ENCODE peak calls at places on chromosomes 11 and 22, in ten cellular contexts. H is lower lobe of right lung; B is cardiac fibroblast; Y is aorta; D is adrenal gland; T is neuronal stem cell; V is CD4-positive, CD25-positive, alpha-beta regulatory T cell; N is GM23248; S is spleen; P is CD8-positive, alpha-beta T cell. Z is an unnamed sample.

GRCh38 chr11:14617241-14618027 is 26.2 kb upstream of the PDE3B start:
- DNase-seq in H (no peak), B (no peak), Y (no peak), D (no peak), T (no peak), V (no peak), N (peak), S (no peak), P (no peak), Z (no peak)

GRCh38 chr11:47998733-47999359 is 18.5 kb downstream of the PTPRJ start:
- DNase-seq in H (no peak), B (no peak), Y (no peak), D (no peak), T (no peak), V (no peak), N (no peak), S (peak), P (no peak), Z (no peak)

GRCh38 chr11:125382211-125382807 is 113.8 kb downstream of the FEZ1 start:
- DNase-seq in H (no peak), B (no peak), Y (no peak), D (no peak), T (no peak), V (no peak), N (no peak), S (peak), P (no peak), Z (no peak)

GRCh38 chr11:70483077-70483861 is 84.9 kb downstream of the CTTN start:
- DNase-seq in H (peak), B (peak), Y (no peak), D (peak), T (no peak), V (no peak), N (peak), S (no peak), P (no peak), Z (no peak)

GRCh38 chr11:121469910-121470309 is 17.1 kb upstream of the SORL1-AS1 start:
- DNase-seq in H (no peak), B (no peak), Y (no peak), D (no peak), T (no peak), V (no peak), N (no peak), S (no peak), P (no peak), Z (no peak)

GRCh38 chr11:608751-609354 is 6.9 kb downstream of the IRF7 start:
- DNase-seq in H (no peak), B (no peak), Y (no peak), D (no peak), T (no peak), V (no peak), N (no peak), S (no peak), P (no peak), Z (no peak)

GRCh38 chr22:46617250-46618103 is 2.7 kb upstream of the GRAMD4 start:
- DNase-seq in H (no peak), B (no peak), Y (peak), D (peak), T (no peak), V (no peak), N (peak), S (no peak), P (peak), Z (no peak)

GRCh38 chr22:41565403-41566054 is 4.7 kb downstream of the CSDC2 start:
- DNase-seq in H (no peak), B (peak), Y (peak), D (peak), T (no peak), V (no peak), N (peak), S (no peak), P (no peak), Z (peak)

GRCh38 chr22:26174280-26174679 is 5.0 kb downstream of the SEZ6L start:
- DNase-seq in H (no peak), B (no peak), Y (no peak), D (peak), T (no peak), V (no peak), N (peak), S (no peak), P (no peak), Z (peak)

GRCh38 chr11:66834539-66834845 is 8.7 kb upstream of the RCE1 start:
- DNase-seq in H (no peak), B (no peak), Y (no peak), D (no peak), T (no peak), V (no peak), N (no peak), S (no peak), P (no peak), Z (no peak)

GRCh38 chr22:30864441-30865420 is 103.8 kb downstream of the MORC2 start:
- DNase-seq in H (no peak), B (no peak), Y (peak), D (no peak), T (no peak), V (no peak), N (no peak), S (peak), P (no peak), Z (no peak)

GRCh38 chr11:100576044-100577021 is 110.8 kb upstream of the ARHGAP42 start:
- DNase-seq in H (no peak), B (peak), Y (no peak), D (peak), T (peak), V (no peak), N (peak), S (no peak), P (no peak), Z (peak)

GRCh38 chr11:65209711-65210360 is 28.1 kb downstream of the CAPN1 start:
- DNase-seq in H (no peak), B (no peak), Y (no peak), D (no peak), T (no peak), V (no peak), N (no peak), S (no peak), P (no peak), Z (no peak)

GRCh38 chr22:42769574-42770447 is 49.1 kb upstream of the A4GALT start:
- DNase-seq in H (peak), B (peak), Y (peak), D (peak), T (no peak), V (no peak), N (peak), S (peak), P (no peak), Z (peak)

GRCh38 chr11:77819921-77820564 is 479 bp downstream of the RSF1 start:
- DNase-seq in H (peak), B (peak), Y (peak), D (peak), T (peak), V (peak), N (peak), S (no peak), P (peak), Z (peak)

GRCh38 chr11:61392991-61393595 is 706 bp downstream of the TMEM216 start:
- DNase-seq in H (no peak), B (peak), Y (no peak), D (no peak), T (peak), V (no peak), N (peak), S (no peak), P (no peak), Z (no peak)

GRCh38 chr22:43995057-43995685 is 28.9 kb upstream of the PARVB start:
- DNase-seq in H (peak), B (no peak), Y (no peak), D (no peak), T (no peak), V (no peak), N (no peak), S (peak), P (no peak), Z (no peak)

GRCh38 chr11:71342951-71343827 is 90.8 kb upstream of the SHANK2 start:
- DNase-seq in H (peak), B (peak), Y (peak), D (peak), T (peak), V (no peak), N (peak), S (peak), P (no peak), Z (peak)

GRCh38 chr22:49014227-49015201 is 813.2 kb downstream of the BRD1 start:
- DNase-seq in H (peak), B (no peak), Y (peak), D (no peak), T (no peak), V (no peak), N (no peak), S (no peak), P (no peak), Z (no peak)

GRCh38 chr11:1879342-1879940 is 12.3 kb downstream of the PRR33 start:
- DNase-seq in H (peak), B (no peak), Y (peak), D (no peak), T (no peak), V (no peak), N (no peak), S (peak), P (no peak), Z (no peak)

GRCh38 chr11:99791354-99791753 is 770.6 kb downstream of the CNTN5 start:
- DNase-seq in H (no peak), B (no peak), Y (no peak), D (no peak), T (no peak), V (no peak), N (no peak), S (no peak), P (no peak), Z (no peak)

GRCh38 chr11:64745523-64746328 is 1.8 kb upstream of the RASGRP2 start:
- DNase-seq in H (peak), B (peak), Y (peak), D (peak), T (peak), V (peak), N (peak), S (peak), P (peak), Z (no peak)

GRCh38 chr11:111336582-111337256 is 38.4 kb downstream of the POU2AF3 start:
- DNase-seq in H (no peak), B (peak), Y (no peak), D (peak), T (no peak), V (no peak), N (peak), S (no peak), P (no peak), Z (no peak)

GRCh38 chr22:37193629-37194191 is 5.7 kb upstream of the C1QTNF6 start:
- DNase-seq in H (peak), B (peak), Y (no peak), D (peak), T (no peak), V (no peak), N (no peak), S (no peak), P (peak), Z (peak)

GRCh38 chr11:75771646-75772410 is 3.2 kb downstream of the DGAT2 start:
- DNase-seq in H (peak), B (peak), Y (peak), D (peak), T (no peak), V (no peak), N (peak), S (peak), P (no peak), Z (no peak)

GRCh38 chr11:44960200-44960845 is 9.6 kb upstream of the TP53I11 start:
- DNase-seq in H (no peak), B (no peak), Y (no peak), D (no peak), T (no peak), V (no peak), N (peak), S (no peak), P (no peak), Z (no peak)

GRCh38 chr11:97995874-97996273 is 1024.9 kb upstream of the CNTN5 start:
- DNase-seq in H (no peak), B (no peak), Y (no peak), D (no peak), T (no peak), V (no peak), N (no peak), S (no peak), P (no peak), Z (no peak)

GRCh38 chr11:77113382-77114088 is 10.9 kb downstream of the OMP start:
- DNase-seq in H (no peak), B (peak), Y (no peak), D (peak), T (peak), V (no peak), N (peak), S (no peak), P (no peak), Z (peak)

GRCh38 chr11:128779036-128779435 is 85.2 kb downstream of the FLI1 start:
- DNase-seq in H (no peak), B (peak), Y (no peak), D (no peak), T (no peak), V (no peak), N (no peak), S (no peak), P (no peak), Z (no peak)

GRCh38 chr11:67600324-67601029 is 6.3 kb upstream of the NDUFV1 start:
- DNase-seq in H (no peak), B (no peak), Y (no peak), D (no peak), T (no peak), V (no peak), N (no peak), S (peak), P (no peak), Z (no peak)

GRCh38 chr11:126716456-126717083 is 284.0 kb downstream of the KIRREL3 start:
- DNase-seq in H (no peak), B (peak), Y (no peak), D (peak), T (no peak), V (no peak), N (peak), S (no peak), P (no peak), Z (peak)

GRCh38 chr11:34984514-34984913 is 68.1 kb downstream of the PDHX start:
- DNase-seq in H (no peak), B (no peak), Y (no peak), D (no peak), T (no peak), V (no peak), N (no peak), S (no peak), P (no peak), Z (no peak)

GRCh38 chr11:85827768-85828639 is 17.1 kb upstream of the SYTL2 start:
- DNase-seq in H (no peak), B (peak), Y (no peak), D (no peak), T (no peak), V (no peak), N (peak), S (no peak), P (peak), Z (no peak)

GRCh38 chr11:22875869-22876473 is 15.7 kb upstream of the CCDC179 start:
- DNase-seq in H (no peak), B (peak), Y (no peak), D (peak), T (peak), V (peak), N (peak), S (no peak), P (peak), Z (peak)

GRCh38 chr11:97883086-97883485 is 1137.7 kb upstream of the CNTN5 start:
- DNase-seq in H (no peak), B (peak), Y (no peak), D (no peak), T (no peak), V (no peak), N (no peak), S (no peak), P (no peak), Z (no peak)

GRCh38 chr22:25749420-25750169 is 7.6 kb downstream of the MYO18B start:
- DNase-seq in H (no peak), B (peak), Y (no peak), D (no peak), T (no peak), V (no peak), N (no peak), S (no peak), P (no peak), Z (no peak)

GRCh38 chr11:2583605-2583958 is 116.2 kb downstream of the KCNQ1OT1 start:
- DNase-seq in H (no peak), B (no peak), Y (peak), D (no peak), T (no peak), V (no peak), N (no peak), S (peak), P (no peak), Z (no peak)

GRCh38 chr11:26073646-26074045 is 258.3 kb upstream of the ANO3 start:
- DNase-seq in H (no peak), B (no peak), Y (no peak), D (no peak), T (no peak), V (no peak), N (no peak), S (no peak), P (no peak), Z (no peak)

GRCh38 chr11:76282786-76283185 is 76.5 kb upstream of the WNT11 start:
- DNase-seq in H (no peak), B (no peak), Y (no peak), D (no peak), T (no peak), V (no peak), N (no peak), S (no peak), P (no peak), Z (no peak)

DNA sequence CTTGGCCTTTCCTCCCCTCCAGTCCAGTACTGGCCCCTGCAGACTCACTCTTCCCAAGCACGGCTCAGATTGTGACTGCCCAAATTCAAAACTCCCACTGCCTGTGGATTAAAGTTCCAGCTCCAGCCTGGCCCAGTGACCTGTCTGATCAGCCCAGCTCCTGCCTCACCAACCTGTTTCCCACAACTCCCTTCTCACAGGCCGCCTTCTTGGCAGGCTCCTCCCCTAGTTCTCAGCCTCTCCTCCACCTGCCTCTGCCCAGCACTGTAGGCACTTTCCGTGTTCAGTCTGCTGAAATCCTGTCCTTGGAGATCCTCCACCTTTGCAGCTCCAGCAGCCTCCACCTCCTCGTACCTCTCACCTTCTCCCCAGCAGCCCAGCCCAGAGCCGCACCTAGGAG is 68.6 kb downstream of the MICAL2 start:
- DNase-seq in H (peak), B (no peak), Y (no peak), D (no peak), T (no peak), V (no peak), N (no peak), S (no peak), P (no peak), Z (no peak)
- H3K4me3 ChIP-seq in H (no peak), B (no peak), Y (no peak), D (no peak), T (no peak), V (no peak), N (no peak), S (no peak), P (no peak), Z (no peak)

DNA sequence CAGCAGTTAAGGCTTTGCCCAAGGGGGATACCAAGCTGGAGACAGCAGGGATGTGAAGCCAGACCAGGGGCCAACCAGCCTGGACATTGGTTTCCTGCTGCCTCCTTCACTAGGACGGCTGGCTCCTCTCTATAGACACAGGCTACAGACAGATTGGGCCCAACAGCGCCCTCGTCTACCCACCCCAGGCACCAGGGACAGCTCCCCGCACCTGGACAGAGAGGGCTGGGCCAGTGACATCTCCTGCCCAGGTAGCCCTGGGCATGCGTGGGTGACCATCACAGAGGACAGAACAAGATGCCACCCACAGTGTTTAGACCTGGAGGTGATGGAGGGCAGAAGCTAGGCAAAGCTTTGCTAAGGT is 1.2 kb downstream of the DKK3 start:
- DNase-seq in H (no peak), B (no peak), Y (no peak), D (no peak), T (no peak), V (no peak), N (no peak), S (no peak), P (no peak), Z (no peak)
- H3K4me3 ChIP-seq in H (peak), B (no peak), Y (peak), D (no peak), T (no peak), V (no peak), N (no peak), S (no peak), P (no peak), Z (no peak)

DNA sequence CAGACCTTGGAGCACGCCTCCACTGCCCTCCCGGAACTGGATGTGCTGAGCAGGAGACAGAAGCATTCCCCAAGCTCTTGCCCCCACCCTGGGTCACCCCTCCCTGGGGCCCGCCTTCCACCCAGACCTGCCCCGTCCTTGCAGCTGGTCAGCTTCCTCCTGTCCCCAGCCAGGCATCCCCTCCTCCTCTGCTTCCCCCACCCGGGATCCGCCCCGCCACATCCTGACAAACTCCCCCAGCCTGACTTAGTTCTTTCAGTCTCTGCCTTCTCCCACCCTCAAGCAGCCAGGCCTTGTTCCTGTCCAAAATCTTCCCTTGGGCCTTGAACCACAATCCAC is 1.1 kb upstream of the PLXNB2 start:
- DNase-seq in H (peak), B (peak), Y (no peak), D (peak), T (no peak), V (no peak), N (peak), S (peak), P (no peak), Z (no peak)
- H3K4me3 ChIP-seq in H (peak), B (no peak), Y (no peak), D (no peak), T (no peak), V (no peak), N (no peak), S (peak), P (no peak), Z (no peak)

DNA sequence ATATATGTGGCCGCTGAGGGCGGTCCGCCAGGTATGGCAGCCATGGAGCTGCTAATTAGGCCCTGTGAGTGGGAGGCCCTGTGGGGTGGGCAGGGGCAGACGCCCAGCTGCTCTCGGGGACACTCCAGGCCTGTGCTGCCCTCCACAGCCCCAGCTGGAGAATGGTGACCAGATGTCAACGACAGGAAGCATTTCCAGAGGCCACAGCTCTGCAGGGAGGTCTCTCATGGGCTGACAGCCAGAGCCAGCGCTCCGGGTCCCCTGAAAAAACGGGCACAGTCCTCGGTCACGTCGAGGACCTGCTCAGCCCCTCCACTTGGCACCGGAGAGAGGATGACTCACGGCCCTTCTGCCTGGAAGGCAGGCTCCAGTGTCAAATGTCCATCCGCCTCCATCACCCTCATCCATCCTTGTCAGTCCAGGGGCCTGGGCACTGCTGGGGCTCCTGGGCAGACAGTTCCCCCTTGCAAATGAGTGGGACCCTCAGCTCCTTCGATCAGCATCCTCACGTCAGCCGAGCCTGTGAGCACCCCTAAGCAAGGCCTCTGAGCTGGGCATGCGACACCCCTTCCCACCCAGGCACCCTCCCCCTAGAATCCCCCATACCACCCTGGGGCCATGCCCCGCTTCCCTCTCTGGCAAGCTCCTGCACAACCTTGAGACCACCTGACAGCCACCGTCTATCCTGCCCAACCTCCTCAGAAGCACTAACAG is 1.9 kb downstream of the BID start:
- DNase-seq in H (no peak), B (no peak), Y (no peak), D (no peak), T (no peak), V (no peak), N (peak), S (peak), P (peak), Z (peak)
- H3K4me3 ChIP-seq in H (peak), B (no peak), Y (no peak), D (no peak), T (peak), V (no peak), N (no peak), S (peak), P (peak), Z (peak)

GRCh38 chr11:123408619-123409455 is 21.2 kb upstream of the GRAMD1B start:
- DNase-seq in H (no peak), B (no peak), Y (no peak), D (no peak), T (no peak), V (no peak), N (no peak), S (no peak), P (no peak), Z (no peak)

GRCh38 chr11:123409456-123409801 is 20.6 kb upstream of the GRAMD1B start:
- DNase-seq in H (no peak), B (no peak), Y (no peak), D (no peak), T (no peak), V (no peak), N (no peak), S (no peak), P (no peak), Z (no peak)

GRCh38 chr11:123407996-123408597 is 22.0 kb upstream of the GRAMD1B start:
- DNase-seq in H (no peak), B (no peak), Y (no peak), D (no peak), T (peak), V (no peak), N (no peak), S (no peak), P (no peak), Z (no peak)

GRCh38 chr11:123406441-123407123 is 23.5 kb upstream of the GRAMD1B start:
- DNase-seq in H (no peak), B (no peak), Y (no peak), D (no peak), T (no peak), V (no peak), N (no peak), S (no peak), P (no peak), Z (no peak)

GRCh38 chr11:123407124-123407995 is 22.7 kb upstream of the GRAMD1B start:
- DNase-seq in H (no peak), B (peak), Y (no peak), D (peak), T (peak), V (peak), N (peak), S (no peak), P (peak), Z (peak)
- H3K4me3 ChIP-seq in H (no peak), B (no peak), Y (no peak), D (no peak), T (no peak), V (no peak), N (peak), S (no peak), P (no peak), Z (no peak)

Z was measured in BE2C.